ENCODE peak calls at places on chromosome 6, in eight cellular contexts. A, E, G, F, L, I, D and O are unnamed samples.

GRCh38 chr6:116074732-116075387 is 14.2 kb upstream of the FRK start:
- DNase-seq in F (no peak), L (no peak), I (no peak), D (no peak), E (no peak), A (no peak), G (no peak), O (no peak)

GRCh38 chr6:34207695-34208443 is 28.8 kb upstream of the HMGA1 start:
- DNase-seq in G (no peak), L (no peak), I (no peak), D (no peak), F (no peak), E (no peak), A (no peak), O (no peak)

GRCh38 chr6:26554669-26555504 is 16.7 kb downstream of the HMGN4 start:
- DNase-seq in L (peak), A (peak), E (no peak), D (peak), G (no peak), F (peak), I (peak), O (no peak)

GRCh38 chr6:54003316-54003715 is 107.9 kb upstream of the MLIP start:
- DNase-seq in G (no peak), D (no peak), E (no peak), L (no peak), I (no peak), F (no peak), A (no peak), O (no peak)

GRCh38 chr6:90421656-90422055 is 125.0 kb upstream of the BACH2 start:
- DNase-seq in E (no peak), G (no peak), I (no peak), F (no peak), L (no peak), A (no peak), D (no peak), O (no peak)

GRCh38 chr6:148851683-148852556 is 105.1 kb downstream of the UST start:
- DNase-seq in F (no peak), D (no peak), L (no peak), A (no peak), I (no peak), G (no peak), E (no peak), O (no peak)

GRCh38 chr6:75963569-75963968 is 108.9 kb downstream of the IMPG1 start:
- DNase-seq in I (no peak), G (no peak), E (no peak), A (no peak), L (no peak), F (no peak), D (no peak), O (no peak)

GRCh38 chr6:41442800-41443501 is 103.2 kb upstream of the FOXP4 start:
- DNase-seq in L (no peak), E (peak), D (peak), I (no peak), A (peak), G (peak), F (peak), O (no peak)

GRCh38 chr6:158908596-158908995 is 89.4 kb upstream of the EZR start:
- DNase-seq in L (no peak), G (no peak), E (no peak), A (no peak), F (no peak), I (no peak), D (no peak), O (no peak)

GRCh38 chr6:51936536-51936935 is 150.9 kb downstream of the PKHD1 start:
- DNase-seq in I (no peak), E (no peak), L (no peak), A (no peak), D (no peak), F (no peak), G (no peak), O (no peak)

GRCh38 chr6:55675936-55676335 is 96.9 kb upstream of the HMGCLL1 start:
- DNase-seq in E (no peak), F (no peak), L (no peak), A (no peak), D (no peak), G (no peak), I (no peak), O (no peak)

GRCh38 chr6:150907385-150907784 is 41.9 kb downstream of the MTHFD1L start:
- DNase-seq in F (no peak), L (no peak), G (no peak), A (no peak), E (no peak), D (no peak), I (peak), O (peak)

GRCh38 chr6:150900049-150900448 is 34.5 kb downstream of the MTHFD1L start:
- DNase-seq in G (no peak), D (no peak), E (no peak), I (no peak), L (no peak), F (no peak), A (no peak), O (no peak)

GRCh38 chr6:150910561-150910960 is 45.1 kb downstream of the MTHFD1L start:
- DNase-seq in F (no peak), G (no peak), L (no peak), D (no peak), I (no peak), A (no peak), E (no peak), O (no peak)

GRCh38 chr6:150902142-150902800 is 36.8 kb downstream of the MTHFD1L start:
- DNase-seq in I (peak), L (no peak), D (no peak), A (no peak), E (no peak), G (no peak), F (no peak), O (no peak)

GRCh38 chr6:150905769-150906168 is 40.3 kb downstream of the MTHFD1L start:
- DNase-seq in L (no peak), D (peak), G (no peak), F (no peak), E (no peak), I (peak), A (no peak), O (no peak)
- TF ChIP-seq CTCF in L (peak), D (peak), G (peak), F (peak), E (no peak), I (peak), A (no peak), O (peak)

GRCh38 chr6:23414204-23414501 is 711.9 kb upstream of the NRSN1 start:
- DNase-seq in E (peak), L (peak), I (peak), A (no peak), D (no peak), F (no peak), G (no peak), O (no peak)
- TF ChIP-seq CTCF in E (no peak), L (peak), I (peak), A (no peak), D (no peak), F (peak), G (peak), O (peak)

DNA sequence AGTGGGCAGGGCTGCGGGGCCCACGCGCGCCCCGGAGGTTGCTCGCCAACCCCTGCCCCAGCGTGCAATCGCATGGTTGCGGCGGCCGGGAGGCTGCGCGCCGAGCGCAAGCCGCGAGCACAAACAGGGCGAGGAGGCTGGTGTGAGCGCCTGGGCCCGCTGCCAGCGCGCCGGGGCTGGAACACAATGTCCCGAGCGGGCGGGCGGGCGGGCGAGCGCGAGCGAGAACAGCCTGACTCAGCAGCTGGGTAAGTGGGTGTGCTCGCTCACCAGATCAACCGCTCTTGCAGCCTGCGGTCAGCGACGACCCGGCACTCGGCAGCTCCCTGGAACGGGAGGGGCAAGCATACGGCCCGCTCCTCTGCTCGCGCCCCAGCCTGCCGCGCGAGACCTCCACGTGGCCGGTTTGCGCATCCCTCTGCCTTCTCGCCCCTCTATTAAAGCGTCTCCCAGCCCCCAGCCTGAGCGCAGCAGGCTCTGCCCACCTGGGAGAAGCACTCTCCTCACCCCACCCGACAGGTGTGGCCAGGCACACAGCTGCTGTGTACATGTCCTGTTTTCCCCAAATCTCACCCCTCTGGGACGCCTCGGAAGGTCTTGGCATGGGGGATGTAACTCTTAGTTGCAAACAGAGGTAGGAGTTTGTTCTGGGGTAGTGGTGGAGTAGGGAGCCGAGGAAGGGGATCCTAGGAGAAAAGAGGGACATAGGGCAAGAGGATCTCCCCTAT is 8.7 kb upstream of the ARMC12 start:
- DNase-seq in E (peak), F (peak), G (peak), D (peak), L (peak), A (peak), I (peak), O (peak)
- TF ChIP-seq CTCF in E (no peak), F (no peak), G (no peak), D (no peak), L (no peak), A (no peak), I (no peak), O (no peak)

DNA sequence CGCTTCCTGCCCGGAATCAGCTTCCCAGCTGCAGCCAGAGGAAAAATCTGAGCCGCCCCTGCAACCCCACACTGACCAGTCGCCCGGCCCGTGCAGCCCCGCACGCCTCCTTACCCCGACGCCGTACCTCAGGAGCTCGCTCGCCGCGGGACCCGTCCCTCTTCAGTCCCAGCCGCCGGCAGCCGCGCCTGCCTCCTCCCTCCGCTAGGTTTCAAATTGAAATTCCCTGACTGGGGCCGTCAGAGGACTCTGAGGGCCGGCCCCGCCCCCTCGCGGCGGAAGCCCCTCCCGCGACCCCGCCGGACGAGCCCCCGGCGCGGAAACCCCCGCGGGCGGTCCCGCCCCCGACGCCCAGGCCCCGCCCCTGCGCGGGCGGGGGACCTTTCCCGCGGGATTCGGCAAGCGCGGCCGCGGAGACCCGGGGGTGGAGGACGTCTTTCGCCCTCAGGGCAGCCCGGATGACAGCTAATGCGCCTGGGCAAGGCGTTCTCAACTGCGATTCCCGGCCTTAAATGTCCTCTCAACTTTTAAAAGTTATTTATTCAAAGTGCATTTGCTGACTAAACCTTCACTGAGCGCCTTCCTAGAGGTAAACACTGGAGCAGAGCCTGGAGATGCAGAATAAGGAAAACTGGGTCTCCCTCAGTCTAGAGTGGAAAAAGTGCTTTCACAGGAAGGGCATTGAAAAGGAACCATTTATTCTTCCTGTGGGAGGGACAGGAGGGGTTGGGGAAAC is at the start of gene EPB41L2:
- DNase-seq in I (peak), D (peak), A (peak), L (peak), G (peak), E (peak), F (peak), O (peak)
- TF ChIP-seq CTCF in I (peak), D (no peak), A (no peak), L (no peak), G (peak), E (peak), F (no peak), O (peak)

GRCh38 chr6:169099411-169100202 is 154.0 kb downstream of the THBS2 start:
- DNase-seq in L (no peak), D (no peak), G (no peak), I (peak), F (no peak), A (no peak), E (no peak), O (no peak)
- TF ChIP-seq CTCF in L (no peak), D (no peak), G (no peak), I (peak), F (no peak), A (no peak), E (no peak), O (peak)

DNA sequence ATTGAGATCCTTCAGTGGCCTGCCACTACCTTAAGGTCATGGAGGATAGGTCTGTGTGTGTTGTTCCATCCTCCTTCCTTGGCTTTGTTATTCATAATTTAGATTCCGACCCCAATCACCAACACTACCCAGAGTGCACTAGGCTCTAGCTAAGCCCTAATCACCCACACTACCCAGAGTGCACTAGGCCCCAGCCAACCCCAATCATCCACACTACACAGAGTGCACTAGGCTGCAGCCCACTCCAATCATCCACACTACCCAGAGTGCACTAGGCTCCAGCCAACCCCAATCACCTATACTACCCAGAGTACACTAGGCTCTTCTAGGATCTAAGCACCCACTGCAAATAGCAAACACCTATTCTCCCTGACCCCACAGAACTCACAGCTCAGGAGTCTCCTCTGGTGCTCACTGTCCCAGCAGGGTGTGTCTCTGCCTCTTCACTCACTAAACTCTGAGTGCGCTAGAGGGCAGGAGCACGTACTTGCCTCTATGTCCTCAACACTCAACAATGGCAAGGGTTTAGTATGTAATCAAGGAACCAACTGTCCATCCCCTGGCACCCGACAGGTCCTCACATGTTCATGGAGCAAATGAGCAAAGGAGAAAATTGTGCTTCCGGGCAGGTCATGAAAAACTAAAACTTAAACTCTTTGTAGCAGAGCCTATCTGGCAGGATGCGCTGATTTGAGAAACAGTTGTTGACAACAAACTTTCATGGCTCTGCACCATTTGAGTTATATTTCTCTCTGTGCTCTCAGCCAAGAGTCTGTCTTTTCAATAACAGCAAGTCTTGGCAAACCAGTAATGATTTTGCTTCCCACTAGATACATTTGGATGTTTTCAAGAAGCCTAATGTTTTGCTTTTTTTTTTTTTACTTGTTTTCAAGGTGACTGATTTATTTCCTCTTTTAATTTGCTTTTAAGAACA is 54.3 kb downstream of the SLC22A23 start:
- DNase-seq in A (peak), F (no peak), D (no peak), E (no peak), I (no peak), G (no peak), L (no peak), O (no peak)
- TF ChIP-seq CTCF in A (no peak), F (no peak), D (no peak), E (no peak), I (no peak), G (no peak), L (no peak), O (no peak)

GRCh38 chr6:111975501-111975900 is 78.4 kb upstream of the CCN6 start:
- DNase-seq in L (no peak), F (no peak), A (no peak), G (no peak), E (no peak), I (no peak), D (no peak), O (no peak)
- TF ChIP-seq CTCF in L (no peak), F (no peak), A (no peak), G (no peak), E (no peak), I (no peak), D (no peak), O (no peak)

DNA sequence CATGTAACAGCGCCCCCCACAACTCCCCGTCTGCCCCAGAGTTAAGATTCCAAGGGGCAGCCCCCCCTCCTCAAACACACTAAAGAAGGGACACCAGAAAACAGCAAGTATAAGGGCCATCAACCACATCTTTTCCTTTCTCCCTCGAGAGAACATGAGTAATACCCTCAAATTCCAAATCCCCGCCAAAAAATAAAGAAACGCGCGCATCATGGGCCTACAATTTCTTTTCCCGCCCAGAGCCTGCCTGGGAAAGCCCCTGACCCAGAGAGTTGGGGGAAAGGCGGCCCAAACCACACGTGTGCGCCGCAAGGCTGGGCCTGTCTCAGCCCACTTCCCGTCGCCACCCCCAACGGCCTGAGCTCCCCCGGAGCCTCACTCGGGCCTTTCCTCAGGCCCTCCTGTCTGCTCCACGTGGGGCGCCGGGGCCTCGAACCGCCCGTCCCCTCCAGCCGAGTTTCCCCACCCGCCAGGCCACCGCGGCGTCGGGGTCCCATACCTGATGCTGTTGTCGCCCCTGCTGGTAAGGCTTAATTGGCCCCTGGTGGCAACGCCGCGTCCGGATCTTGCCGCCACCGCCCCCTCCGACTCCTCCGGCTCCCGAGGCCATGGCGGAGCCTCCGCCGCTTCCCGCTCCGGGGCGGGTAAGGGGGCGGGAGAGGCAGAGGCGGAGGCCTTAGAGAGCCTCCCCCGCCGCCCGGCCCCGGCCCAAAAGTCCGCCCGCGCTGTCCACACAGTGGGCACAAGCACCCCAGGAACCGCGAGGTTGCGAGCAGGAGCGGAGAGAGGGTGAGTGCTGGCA is 746 bp downstream of the NUP153 start:
- DNase-seq in F (peak), G (peak), E (peak), D (peak), L (peak), A (peak), I (peak), O (peak)
- TF ChIP-seq CTCF in F (no peak), G (peak), E (no peak), D (no peak), L (peak), A (no peak), I (no peak), O (peak)

GRCh38 chr6:168451805-168452204 is 10.8 kb downstream of the SMOC2 start:
- DNase-seq in A (no peak), F (no peak), G (no peak), E (no peak), D (peak), I (no peak), L (no peak), O (no peak)
- TF ChIP-seq CTCF in A (no peak), F (peak), G (peak), E (peak), D (peak), I (peak), L (no peak), O (peak)

DNA sequence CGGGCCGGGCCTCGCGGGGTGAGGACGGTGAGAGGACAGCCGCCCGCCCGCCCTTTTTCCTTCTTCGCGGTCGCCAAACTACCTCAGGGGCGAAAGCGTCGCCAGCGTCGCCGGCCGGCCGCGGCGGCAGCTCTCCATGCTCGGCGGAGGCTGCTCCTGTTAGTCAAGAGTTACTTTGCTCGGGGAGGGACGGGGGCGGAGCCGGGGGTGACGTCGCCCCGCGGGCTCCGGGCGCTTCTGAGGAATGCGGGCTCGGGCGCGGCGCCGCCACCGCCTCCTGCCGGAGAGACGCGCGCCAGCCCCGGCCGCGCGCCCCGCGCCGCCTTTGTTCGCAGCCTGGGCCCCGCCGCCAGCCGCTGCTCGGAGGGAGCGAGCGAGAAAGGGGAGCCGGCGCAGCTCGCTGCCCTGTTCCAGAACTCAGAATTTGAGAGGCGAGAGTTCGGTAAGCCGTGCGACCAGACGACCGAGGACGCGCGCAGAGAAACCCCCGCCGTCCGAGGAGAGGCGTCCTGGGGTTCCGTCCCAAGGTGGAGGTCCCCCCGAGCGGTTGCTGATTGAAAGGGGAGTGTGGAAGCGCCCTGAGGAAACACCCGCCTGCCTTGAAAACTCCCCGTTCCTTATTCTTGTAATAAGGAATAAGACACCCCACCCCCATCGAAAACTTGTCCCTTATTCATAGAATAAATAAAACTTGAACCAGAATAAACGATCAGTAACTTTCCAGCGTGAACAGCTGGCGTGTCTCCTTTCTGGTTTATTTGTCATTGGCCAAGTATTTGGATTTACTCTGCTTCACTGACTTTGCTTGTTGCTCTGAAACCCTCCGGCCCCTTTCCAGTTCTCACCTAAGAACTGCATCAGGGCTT is at the start of gene PTPRK:
- DNase-seq in D (peak), I (peak), L (peak), F (peak), E (peak), G (peak), A (peak), O (peak)
- TF ChIP-seq CTCF in D (no peak), I (no peak), L (peak), F (peak), E (peak), G (peak), A (peak), O (peak)